ENCODE peak calls at places on chromosomes 2 and 18, in five cellular contexts. One of them, this sample, is unnamed.

GRCh38 chr2:177298191-177298590 is 33.7 kb upstream of the NFE2L2 start:
- DNase-seq in HCT116: no peak
- DNase-seq in SK-N-SH: no peak
- DNase-seq in GM23338: no peak
- DNase-seq in K562: no peak
- DNase-seq in this sample: no peak

GRCh38 chr2:191645807-191646611 is 31.9 kb upstream of the NABP1 start:
- DNase-seq in HCT116: no peak
- DNase-seq in SK-N-SH: peak; percentile 1
- DNase-seq in GM23338: no peak
- DNase-seq in K562: peak; percentile 36
- DNase-seq in this sample: no peak

GRCh38 chr18:50429207-50429948 is 54.5 kb downstream of the SKA1 start:
- DNase-seq in HCT116: peak; percentile 39
- DNase-seq in SK-N-SH: peak; percentile 37
- DNase-seq in GM23338: peak; percentile 76
- DNase-seq in K562: peak; percentile 18
- DNase-seq in this sample: no peak

GRCh38 chr18:25044694-25045093 is 307.3 kb downstream of the ZNF521 start:
- DNase-seq in HCT116: no peak
- DNase-seq in SK-N-SH: no peak
- DNase-seq in GM23338: no peak
- DNase-seq in K562: no peak
- DNase-seq in this sample: no peak

GRCh38 chr2:47485177-47485576 is 82.2 kb downstream of the MSH2 start:
- DNase-seq in HCT116: no peak
- DNase-seq in SK-N-SH: no peak
- DNase-seq in GM23338: no peak
- DNase-seq in K562: no peak
- DNase-seq in this sample: no peak

GRCh38 chr2:108409768-108410167 is 32.0 kb downstream of the SULT1C4 start:
- DNase-seq in HCT116: no peak
- DNase-seq in SK-N-SH: no peak
- DNase-seq in GM23338: no peak
- DNase-seq in K562: no peak
- DNase-seq in this sample: no peak

GRCh38 chr2:231396058-231396821 is 730 bp downstream of the B3GNT7 start:
- DNase-seq in HCT116: no peak
- DNase-seq in SK-N-SH: peak; percentile 40
- DNase-seq in GM23338: no peak
- DNase-seq in K562: peak; percentile 3
- DNase-seq in this sample: no peak

GRCh38 chr2:100246163-100247145 is 75.8 kb downstream of the LONRF2 start:
- DNase-seq in HCT116: peak; percentile 13
- DNase-seq in SK-N-SH: peak; percentile 49
- DNase-seq in GM23338: peak; percentile 77
- DNase-seq in K562: peak; percentile 54
- DNase-seq in this sample: no peak

GRCh38 chr2:217186565-217187218 is 326.8 kb upstream of the TNP1 start:
- DNase-seq in HCT116: no peak
- DNase-seq in SK-N-SH: no peak
- DNase-seq in GM23338: no peak
- DNase-seq in K562: no peak
- DNase-seq in this sample: no peak

GRCh38 chr2:195411219-195411687 is 245.8 kb upstream of the SLC39A10 start:
- DNase-seq in HCT116: no peak
- DNase-seq in SK-N-SH: no peak
- DNase-seq in GM23338: no peak
- DNase-seq in K562: no peak
- DNase-seq in this sample: no peak

GRCh38 chr2:208040199-208041171 is 15.2 kb upstream of the PLEKHM3 start:
- DNase-seq in HCT116: peak; percentile 70
- DNase-seq in SK-N-SH: peak; percentile 58
- DNase-seq in GM23338: peak; percentile 91
- DNase-seq in K562: peak; percentile 41
- DNase-seq in this sample: peak; percentile 84

GRCh38 chr18:31398191-31398590 is 21.6 kb downstream of the DSG4 start:
- DNase-seq in HCT116: no peak
- DNase-seq in SK-N-SH: no peak
- DNase-seq in GM23338: no peak
- DNase-seq in K562: no peak
- DNase-seq in this sample: no peak

GRCh38 chr2:223921204-223921603 is 23.9 kb downstream of the WDFY1 start:
- DNase-seq in HCT116: no peak
- DNase-seq in SK-N-SH: no peak
- DNase-seq in GM23338: no peak
- DNase-seq in K562: no peak
- DNase-seq in this sample: no peak

GRCh38 chr2:16817305-16818202 is 151.9 kb upstream of the CYRIA start:
- DNase-seq in HCT116: no peak
- DNase-seq in SK-N-SH: no peak
- DNase-seq in GM23338: no peak
- DNase-seq in K562: no peak
- DNase-seq in this sample: no peak

GRCh38 chr2:88350641-88351601 is 101.6 kb downstream of the FOXI3 start:
- DNase-seq in HCT116: peak; percentile 65
- DNase-seq in SK-N-SH: peak; percentile 79
- DNase-seq in GM23338: peak; percentile 93
- DNase-seq in K562: peak; percentile 65
- DNase-seq in this sample: peak; percentile 96

GRCh38 chr2:47403829-47404228 is 873 bp downstream of the MSH2 start:
- DNase-seq in HCT116: no peak
- DNase-seq in SK-N-SH: peak; percentile 52
- DNase-seq in GM23338: peak; percentile 11
- DNase-seq in K562: peak; percentile 41
- DNase-seq in this sample: no peak

GRCh38 chr2:98550165-98550564 is 58.1 kb downstream of the COA5 start:
- DNase-seq in HCT116: no peak
- DNase-seq in SK-N-SH: no peak
- DNase-seq in GM23338: no peak
- DNase-seq in K562: no peak
- DNase-seq in this sample: no peak

GRCh38 chr2:234147335-234147861 is 96.9 kb downstream of the SPP2 start:
- DNase-seq in HCT116: peak; percentile 31
- DNase-seq in SK-N-SH: no peak
- DNase-seq in GM23338: no peak
- DNase-seq in K562: no peak
- DNase-seq in this sample: no peak

GRCh38 chr2:161115605-161116097 is 44.6 kb upstream of the TANK start:
- DNase-seq in HCT116: no peak
- DNase-seq in SK-N-SH: no peak
- DNase-seq in GM23338: no peak
- DNase-seq in K562: no peak
- DNase-seq in this sample: no peak

GRCh38 chr2:97644023-97644717 is 1.7 kb upstream of the COX5B start:
- DNase-seq in HCT116: no peak
- DNase-seq in SK-N-SH: no peak
- DNase-seq in GM23338: no peak
- DNase-seq in K562: no peak
- DNase-seq in this sample: peak; percentile 16

GRCh38 chr2:40244251-40245010 is 207.5 kb downstream of the SLC8A1 start:
- DNase-seq in HCT116: peak; percentile 33
- DNase-seq in SK-N-SH: peak; percentile 42
- DNase-seq in GM23338: peak; percentile 85
- DNase-seq in K562: no peak
- DNase-seq in this sample: peak; percentile 60

GRCh38 chr2:62738981-62739936 is 33.7 kb downstream of the EHBP1 start:
- DNase-seq in HCT116: no peak
- DNase-seq in SK-N-SH: no peak
- DNase-seq in GM23338: no peak
- DNase-seq in K562: no peak
- DNase-seq in this sample: no peak

GRCh38 chr2:159326569-159327255 is 40.2 kb upstream of the WDSUB1 start:
- DNase-seq in HCT116: no peak
- DNase-seq in SK-N-SH: no peak
- DNase-seq in GM23338: no peak
- DNase-seq in K562: no peak
- DNase-seq in this sample: no peak

GRCh38 chr18:9365406-9365805 is 30.8 kb downstream of the TWSG1 start:
- DNase-seq in HCT116: no peak
- DNase-seq in SK-N-SH: no peak
- DNase-seq in GM23338: no peak
- DNase-seq in K562: no peak
- DNase-seq in this sample: no peak

GRCh38 chr2:171431677-171432167 is 2.1 kb downstream of the METTL8 start:
- DNase-seq in HCT116: no peak
- DNase-seq in SK-N-SH: no peak
- DNase-seq in GM23338: no peak
- DNase-seq in K562: no peak
- DNase-seq in this sample: no peak

GRCh38 chr2:68292108-68292710 is 27.5 kb downstream of the CNRIP1 start:
- DNase-seq in HCT116: peak; percentile 24
- DNase-seq in SK-N-SH: peak; percentile 39
- DNase-seq in GM23338: peak; percentile 71
- DNase-seq in K562: peak; percentile 45
- DNase-seq in this sample: no peak

GRCh38 chr18:54269924-54270844 is 867 bp downstream of the POLI start:
- DNase-seq in HCT116: peak; percentile 68
- DNase-seq in SK-N-SH: peak; percentile 65
- DNase-seq in GM23338: peak; percentile 85
- DNase-seq in K562: peak; percentile 52
- DNase-seq in this sample: no peak
- TF ChIP-seq POLR2AphosphoS5 in HCT116: no peak
- TF ChIP-seq POLR2AphosphoS5 in SK-N-SH: no peak
- TF ChIP-seq POLR2AphosphoS5 in GM23338: no peak
- TF ChIP-seq POLR2AphosphoS5 in K562: peak; percentile 22
- TF ChIP-seq POLR2AphosphoS5 in this sample: peak; percentile 48

DNA sequence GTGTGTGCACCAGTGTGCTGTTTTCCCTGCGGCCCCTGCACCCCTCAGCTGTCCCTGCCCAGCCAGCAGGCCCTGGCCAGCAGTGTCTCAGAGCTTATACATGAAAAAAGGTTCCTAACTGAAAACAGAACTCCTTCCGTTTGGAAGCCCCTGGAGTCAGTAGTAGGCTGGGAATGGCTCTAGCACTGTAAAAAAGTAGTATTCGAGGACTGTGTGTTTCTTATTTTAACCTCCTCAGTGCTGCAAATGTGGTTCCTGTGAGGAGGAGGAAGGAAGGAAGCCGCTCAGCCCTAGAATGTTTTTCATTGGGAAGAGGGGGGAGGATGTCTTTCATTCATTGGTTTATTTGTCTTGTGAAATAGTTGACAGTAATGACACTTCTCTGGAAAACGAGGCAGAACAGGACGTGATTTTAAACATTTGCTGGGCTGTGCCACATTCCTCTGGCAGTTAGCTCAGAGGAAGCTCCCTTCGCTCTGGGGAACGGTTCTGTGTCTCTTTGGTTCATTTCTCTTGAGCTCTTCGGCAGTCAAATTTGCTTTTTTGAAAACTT is 103.5 kb downstream of the SPTBN1 start:
- DNase-seq in HCT116: no peak
- DNase-seq in SK-N-SH: peak; percentile 65
- DNase-seq in GM23338: peak; percentile 38
- DNase-seq in K562: peak; percentile 50
- DNase-seq in this sample: no peak
- H2AFZ ChIP-seq in HCT116: no peak overlapping the region
- H2AFZ ChIP-seq in SK-N-SH: peak overlapping the region; percentile 75
- H2AFZ ChIP-seq in GM23338: no peak overlapping the region
- H2AFZ ChIP-seq in K562: peak overlapping the region; percentile 88
- H2AFZ ChIP-seq in this sample: no peak overlapping the region

GRCh38 chr2:25036221-25036559 is 5.7 kb upstream of the EFR3B start:
- DNase-seq in HCT116: no peak
- DNase-seq in SK-N-SH: peak; percentile 59
- DNase-seq in GM23338: no peak
- DNase-seq in K562: no peak
- DNase-seq in this sample: no peak

GRCh38 chr2:25034081-25034480 is 7.8 kb upstream of the EFR3B start:
- DNase-seq in HCT116: no peak
- DNase-seq in SK-N-SH: no peak
- DNase-seq in GM23338: no peak
- DNase-seq in K562: no peak
- DNase-seq in this sample: no peak

GRCh38 chr2:25039126-25039525 is 2.8 kb upstream of the EFR3B start:
- DNase-seq in HCT116: no peak
- DNase-seq in SK-N-SH: no peak
- DNase-seq in GM23338: no peak
- DNase-seq in K562: no peak
- DNase-seq in this sample: no peak

GRCh38 chr2:25032901-25033300 is 9.0 kb upstream of the EFR3B start:
- DNase-seq in HCT116: no peak
- DNase-seq in SK-N-SH: no peak
- DNase-seq in GM23338: no peak
- DNase-seq in K562: no peak
- DNase-seq in this sample: no peak

DNA sequence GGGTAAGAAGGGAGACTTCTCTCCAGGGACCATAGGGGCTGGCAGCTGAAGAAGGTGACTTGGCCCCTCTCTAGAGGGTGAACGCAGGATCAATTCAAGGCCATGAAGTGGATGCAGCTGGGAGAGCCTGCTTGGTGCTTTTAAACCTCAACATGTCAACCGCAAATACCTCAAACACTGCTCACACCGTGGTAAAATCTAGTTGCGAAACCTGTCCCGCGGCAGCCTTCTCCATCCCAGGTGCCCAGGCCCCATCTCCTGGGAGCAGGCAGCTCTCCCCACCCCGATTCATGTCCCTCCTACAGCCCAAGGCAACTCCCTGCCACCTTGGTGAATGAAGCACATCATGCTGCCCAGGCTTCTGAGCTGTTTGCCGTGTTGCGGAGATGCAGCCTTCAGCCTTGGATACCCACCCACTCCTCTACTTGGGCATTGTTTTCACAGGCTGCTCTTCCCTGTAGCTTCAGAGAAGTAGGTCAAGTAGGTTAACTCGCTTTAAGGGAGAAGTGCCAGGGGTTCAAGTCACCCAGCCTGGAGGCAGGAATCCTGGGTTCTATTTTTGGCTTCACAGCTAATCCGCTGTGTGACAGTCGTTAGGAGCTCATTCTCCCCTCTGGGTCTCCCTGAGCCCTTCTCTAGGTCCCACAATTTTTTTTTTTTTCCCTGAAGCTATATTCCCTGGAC is 6.2 kb upstream of the EFR3B start:
- DNase-seq in HCT116: no peak
- DNase-seq in SK-N-SH: no peak
- DNase-seq in GM23338: no peak
- DNase-seq in K562: no peak
- DNase-seq in this sample: no peak
- TF ChIP-seq POLR2AphosphoS5 in HCT116: no peak
- TF ChIP-seq POLR2AphosphoS5 in SK-N-SH: no peak
- TF ChIP-seq POLR2AphosphoS5 in GM23338: no peak
- TF ChIP-seq POLR2AphosphoS5 in K562: no peak
- TF ChIP-seq POLR2AphosphoS5 in this sample: no peak

GRCh38 chr2:238269741-238270140 is 18.7 kb downstream of the PER2 start:
- DNase-seq in HCT116: no peak
- DNase-seq in SK-N-SH: no peak
- DNase-seq in GM23338: no peak
- DNase-seq in K562: no peak
- DNase-seq in this sample: no peak

GRCh38 chr2:238271061-238271554 is 17.3 kb downstream of the PER2 start:
- DNase-seq in HCT116: no peak
- DNase-seq in SK-N-SH: no peak
- DNase-seq in GM23338: no peak
- DNase-seq in K562: no peak
- DNase-seq in this sample: no peak

GRCh38 chr2:238272156-238272555 is 16.3 kb downstream of the PER2 start:
- DNase-seq in HCT116: no peak
- DNase-seq in SK-N-SH: no peak
- DNase-seq in GM23338: no peak
- DNase-seq in K562: no peak
- DNase-seq in this sample: no peak

GRCh38 chr2:238267884-238268680 is 20.3 kb downstream of the PER2 start:
- DNase-seq in HCT116: no peak
- DNase-seq in SK-N-SH: no peak
- DNase-seq in GM23338: peak; percentile 30
- DNase-seq in K562: no peak
- DNase-seq in this sample: no peak

GRCh38 chr2:238270606-238271005 is 17.8 kb downstream of the PER2 start:
- DNase-seq in HCT116: no peak
- DNase-seq in SK-N-SH: peak; percentile 46
- DNase-seq in GM23338: no peak
- DNase-seq in K562: no peak
- DNase-seq in this sample: no peak
- H2AFZ ChIP-seq in HCT116: no peak overlapping the region
- H2AFZ ChIP-seq in SK-N-SH: no peak overlapping the region
- H2AFZ ChIP-seq in GM23338: no peak overlapping the region
- H2AFZ ChIP-seq in K562: no peak overlapping the region
- H2AFZ ChIP-seq in this sample: no peak overlapping the region

This sample was measured in H1.